ENCODE peak calls at places on chromosomes 6 and 20, in five cellular contexts. One of them, this sample, is unnamed.

GRCh38 chr6:140051521-140052455 is 677.3 kb upstream of the CITED2 start:
- DNase-seq in CD8-positive, alpha-beta memory T cell: no peak
- DNase-seq in AG09319: no peak
- DNase-seq in T-helper 1 cell: no peak
- DNase-seq in occipital lobe: no peak
- DNase-seq in this sample: peak

GRCh38 chr6:138372711-138373463 is 4.8 kb upstream of the SMIM28 start:
- DNase-seq in CD8-positive, alpha-beta memory T cell: no peak
- DNase-seq in AG09319: no peak
- DNase-seq in T-helper 1 cell: no peak
- DNase-seq in occipital lobe: no peak
- DNase-seq in this sample: no peak

GRCh38 chr6:86193821-86194220 is 551.1 kb upstream of the SYNCRIP start:
- DNase-seq in CD8-positive, alpha-beta memory T cell: no peak
- DNase-seq in AG09319: no peak
- DNase-seq in T-helper 1 cell: no peak
- DNase-seq in occipital lobe: no peak
- DNase-seq in this sample: no peak

GRCh38 chr6:319177-320131 is 27.2 kb downstream of the DUSP22 start:
- DNase-seq in CD8-positive, alpha-beta memory T cell: no peak
- DNase-seq in AG09319: no peak
- DNase-seq in T-helper 1 cell: no peak
- DNase-seq in occipital lobe: no peak
- DNase-seq in this sample: no peak

GRCh38 chr6:111871725-111872520 is 1.3 kb downstream of the FYN start:
- DNase-seq in CD8-positive, alpha-beta memory T cell: peak
- DNase-seq in AG09319: no peak
- DNase-seq in T-helper 1 cell: no peak
- DNase-seq in occipital lobe: peak
- DNase-seq in this sample: no peak

GRCh38 chr6:13397359-13398080 is 69.2 kb upstream of the TBC1D7 start:
- DNase-seq in CD8-positive, alpha-beta memory T cell: no peak
- DNase-seq in AG09319: no peak
- DNase-seq in T-helper 1 cell: no peak
- DNase-seq in occipital lobe: no peak
- DNase-seq in this sample: no peak

GRCh38 chr6:158660331-158660730 is 10.5 kb downstream of the SYTL3 start:
- DNase-seq in CD8-positive, alpha-beta memory T cell: peak
- DNase-seq in AG09319: no peak
- DNase-seq in T-helper 1 cell: peak
- DNase-seq in occipital lobe: no peak
- DNase-seq in this sample: no peak

GRCh38 chr20:44910690-44911262 is 916 bp downstream of the PABPC1L start:
- DNase-seq in CD8-positive, alpha-beta memory T cell: no peak
- DNase-seq in AG09319: no peak
- DNase-seq in T-helper 1 cell: no peak
- DNase-seq in occipital lobe: no peak
- DNase-seq in this sample: no peak

GRCh38 chr6:150981095-150981494 is 115.6 kb downstream of the MTHFD1L start:
- DNase-seq in CD8-positive, alpha-beta memory T cell: no peak
- DNase-seq in AG09319: no peak
- DNase-seq in T-helper 1 cell: no peak
- DNase-seq in occipital lobe: no peak
- DNase-seq in this sample: no peak

GRCh38 chr6:52925919-52926792 is 16.7 kb upstream of the GSTA3 start:
- DNase-seq in CD8-positive, alpha-beta memory T cell: no peak
- DNase-seq in AG09319: no peak
- DNase-seq in T-helper 1 cell: no peak
- DNase-seq in occipital lobe: no peak
- DNase-seq in this sample: no peak

GRCh38 chr6:72824833-72825232 is 203.0 kb downstream of the KCNQ5 start:
- DNase-seq in CD8-positive, alpha-beta memory T cell: no peak
- DNase-seq in AG09319: no peak
- DNase-seq in T-helper 1 cell: no peak
- DNase-seq in occipital lobe: no peak
- DNase-seq in this sample: no peak

GRCh38 chr6:79946773-79947190 is 571 bp downstream of the ELOVL4 start:
- DNase-seq in CD8-positive, alpha-beta memory T cell: peak
- DNase-seq in AG09319: no peak
- DNase-seq in T-helper 1 cell: peak
- DNase-seq in occipital lobe: peak
- DNase-seq in this sample: no peak

GRCh38 chr20:56989516-56989915 is 276.9 kb downstream of the BMP7 start:
- DNase-seq in CD8-positive, alpha-beta memory T cell: no peak
- DNase-seq in AG09319: no peak
- DNase-seq in T-helper 1 cell: no peak
- DNase-seq in occipital lobe: no peak
- DNase-seq in this sample: no peak

GRCh38 chr6:96787846-96788580 is 49.3 kb downstream of the GPR63 start:
- DNase-seq in CD8-positive, alpha-beta memory T cell: no peak
- DNase-seq in AG09319: no peak
- DNase-seq in T-helper 1 cell: no peak
- DNase-seq in occipital lobe: no peak
- DNase-seq in this sample: no peak

GRCh38 chr20:23305098-23305497 is 45.5 kb upstream of the NXT1 start:
- DNase-seq in CD8-positive, alpha-beta memory T cell: no peak
- DNase-seq in AG09319: no peak
- DNase-seq in T-helper 1 cell: no peak
- DNase-seq in occipital lobe: no peak
- DNase-seq in this sample: no peak

GRCh38 chr6:80540700-80541099 is 434.2 kb downstream of the BCKDHB start:
- DNase-seq in CD8-positive, alpha-beta memory T cell: no peak
- DNase-seq in AG09319: no peak
- DNase-seq in T-helper 1 cell: no peak
- DNase-seq in occipital lobe: no peak
- DNase-seq in this sample: no peak

GRCh38 chr6:133240511-133241087 is 558 bp upstream of the EYA4 start:
- DNase-seq in CD8-positive, alpha-beta memory T cell: no peak
- DNase-seq in AG09319: no peak
- DNase-seq in T-helper 1 cell: no peak
- DNase-seq in occipital lobe: no peak
- DNase-seq in this sample: no peak

GRCh38 chr20:39378781-39379180 is 416.6 kb downstream of the DHX35 start:
- DNase-seq in CD8-positive, alpha-beta memory T cell: no peak
- DNase-seq in AG09319: no peak
- DNase-seq in T-helper 1 cell: no peak
- DNase-seq in occipital lobe: no peak
- DNase-seq in this sample: no peak

GRCh38 chr6:73263570-73263909 is 544 bp upstream of the KHDC1 start:
- DNase-seq in CD8-positive, alpha-beta memory T cell: no peak
- DNase-seq in AG09319: no peak
- DNase-seq in T-helper 1 cell: no peak
- DNase-seq in occipital lobe: no peak
- DNase-seq in this sample: no peak

GRCh38 chr6:6811151-6812002 is 222.9 kb downstream of the LY86 start:
- DNase-seq in CD8-positive, alpha-beta memory T cell: no peak
- DNase-seq in AG09319: no peak
- DNase-seq in T-helper 1 cell: no peak
- DNase-seq in occipital lobe: no peak
- DNase-seq in this sample: no peak

GRCh38 chr6:153001767-153002612 is 519 bp downstream of the MTRF1L start:
- DNase-seq in CD8-positive, alpha-beta memory T cell: no peak
- DNase-seq in AG09319: no peak
- DNase-seq in T-helper 1 cell: no peak
- DNase-seq in occipital lobe: no peak
- DNase-seq in this sample: no peak

GRCh38 chr6:65557224-65557623 is 149.8 kb downstream of the EYS start:
- DNase-seq in CD8-positive, alpha-beta memory T cell: no peak
- DNase-seq in AG09319: no peak
- DNase-seq in T-helper 1 cell: no peak
- DNase-seq in occipital lobe: no peak
- DNase-seq in this sample: no peak

GRCh38 chr6:4355241-4355640 is 219.9 kb upstream of the ECI2 start:
- DNase-seq in CD8-positive, alpha-beta memory T cell: no peak
- DNase-seq in AG09319: no peak
- DNase-seq in T-helper 1 cell: no peak
- DNase-seq in occipital lobe: no peak
- DNase-seq in this sample: peak

GRCh38 chr20:44097521-44098255 is 89.3 kb downstream of the JPH2 start:
- DNase-seq in CD8-positive, alpha-beta memory T cell: no peak
- DNase-seq in AG09319: no peak
- DNase-seq in T-helper 1 cell: no peak
- DNase-seq in occipital lobe: no peak
- DNase-seq in this sample: no peak

GRCh38 chr20:49278817-49279676 is 1.2 kb upstream of the ZNFX1 start:
- DNase-seq in CD8-positive, alpha-beta memory T cell: no peak
- DNase-seq in AG09319: no peak
- DNase-seq in T-helper 1 cell: no peak
- DNase-seq in occipital lobe: no peak
- DNase-seq in this sample: no peak

GRCh38 chr6:157688960-157689599 is 134.0 kb upstream of the SNX9 start:
- DNase-seq in CD8-positive, alpha-beta memory T cell: no peak
- DNase-seq in AG09319: no peak
- DNase-seq in T-helper 1 cell: no peak
- DNase-seq in occipital lobe: no peak
- DNase-seq in this sample: no peak

This sample was measured in BJ.